ENCODE peak calls at places on chromosomes 7 and 10, in seven cellular contexts. M is neural progenitor cell, T is fibroblast of lung, Z is esophagus squamous epithelium, F is AG04450, X is AG10803, C is bronchial epithelial cell. Y is an unnamed sample.
A peak's percentile ranks its signal among the peaks of the same experiment; 100 is the strongest.

GRCh38 chr10:124296121-124296812 is 122.5 kb downstream of the OAT start:
- DNase-seq in M (no peak), T (peak; percentile 49), Z (no peak), F (no peak), X (peak; percentile 69), C (no peak), Y (no peak)

GRCh38 chr10:63671317-63671937 is 150.2 kb downstream of the REEP3 start:
- DNase-seq in M (no peak), T (peak; percentile 88), Z (no peak), F (peak; percentile 55), X (peak; percentile 90), C (no peak), Y (no peak)

GRCh38 chr7:36967387-36967786 is 243.1 kb upstream of the AOAH start:
- DNase-seq in M (peak; percentile 87), T (peak; percentile 76), Z (no peak), F (peak; percentile 21), X (peak; percentile 66), C (peak; percentile 49), Y (no peak)

GRCh38 chr7:51472017-51472296 is 155.3 kb upstream of the COBL start:
- DNase-seq in M (peak; percentile 63), T (no peak), Z (no peak), F (no peak), X (no peak), C (no peak), Y (no peak)

GRCh38 chr7:72317335-72317734 is 94.8 kb downstream of the CALN1 start:
- DNase-seq in M (no peak), T (no peak), Z (no peak), F (no peak), X (no peak), C (no peak), Y (no peak)

GRCh38 chr10:124575107-124576035 is 113.7 kb downstream of the LHPP start:
- DNase-seq in M (no peak), T (no peak), Z (no peak), F (no peak), X (no peak), C (no peak), Y (no peak)

GRCh38 chr10:68327889-68328786 is 3.7 kb upstream of the HNRNPH3 start:
- DNase-seq in M (peak; percentile 70), T (peak; percentile 72), Z (no peak), F (no peak), X (peak; percentile 84), C (peak; percentile 57), Y (no peak)

GRCh38 chr10:99888623-99889022 is 106.2 kb downstream of the ABCC2 start:
- DNase-seq in M (no peak), T (peak; percentile 66), Z (no peak), F (no peak), X (peak; percentile 78), C (no peak), Y (no peak)

GRCh38 chr10:89374716-89375115 is 3.1 kb upstream of the IFIT1B start:
- DNase-seq in M (no peak), T (no peak), Z (no peak), F (no peak), X (no peak), C (no peak), Y (no peak)

GRCh38 chr10:49123981-49124920 is 8.9 kb upstream of the VSTM4 start:
- DNase-seq in M (no peak), T (no peak), Z (no peak), F (no peak), X (no peak), C (no peak), Y (no peak)

GRCh38 chr7:131302876-131303707 is 24.6 kb upstream of the MKLN1 start:
- DNase-seq in M (peak; percentile 25), T (peak; percentile 29), Z (no peak), F (no peak), X (peak; percentile 16), C (peak; percentile 55), Y (peak; percentile 57)

GRCh38 chr10:59891349-59891748 is 15.0 kb downstream of the CCDC6 start:
- DNase-seq in M (no peak), T (no peak), Z (no peak), F (no peak), X (no peak), C (no peak), Y (no peak)

GRCh38 chr10:123213192-123213591 is 59.0 kb downstream of the BUB3 start:
- DNase-seq in M (peak; percentile 49), T (no peak), Z (no peak), F (no peak), X (no peak), C (no peak), Y (no peak)

GRCh38 chr10:132335189-132336063 is 3.4 kb downstream of the LRRC27 start:
- DNase-seq in M (no peak), T (no peak), Z (no peak), F (no peak), X (no peak), C (no peak), Y (no peak)

GRCh38 chr7:23619141-23619540 is 22.0 kb downstream of the CCDC126 start:
- DNase-seq in M (no peak), T (no peak), Z (no peak), F (no peak), X (no peak), C (no peak), Y (no peak)

GRCh38 chr7:100545636-100546128 is 6.7 kb downstream of the AGFG2 start:
- DNase-seq in M (peak; percentile 27), T (peak; percentile 88), Z (no peak), F (peak; percentile 53), X (peak; percentile 74), C (peak; percentile 89), Y (peak; percentile 35)

GRCh38 chr7:131943616-131944015 is 387.2 kb upstream of the PODXL start:
- DNase-seq in M (no peak), T (no peak), Z (no peak), F (no peak), X (no peak), C (no peak), Y (no peak)

GRCh38 chr10:73110345-73110849 is at the start of gene NUDT13:
- DNase-seq in M (peak; percentile 66), T (peak; percentile 81), Z (no peak), F (no peak), X (peak; percentile 76), C (peak; percentile 77), Y (peak; percentile 78)

GRCh38 chr10:10007972-10008371 is 1009.7 kb upstream of the CELF2 start:
- DNase-seq in M (no peak), T (peak; percentile 1), Z (no peak), F (no peak), X (no peak), C (peak; percentile 12), Y (no peak)

GRCh38 chr10:10010397-10010796 is 1007.3 kb upstream of the CELF2 start:
- DNase-seq in M (no peak), T (no peak), Z (no peak), F (no peak), X (no peak), C (no peak), Y (no peak)
- H3K4me3 ChIP-seq in M (no peak overlapping the region), T (no peak overlapping the region), Z (no peak overlapping the region), F (no peak overlapping the region), X (no peak overlapping the region), C (no peak overlapping the region), Y (no peak overlapping the region)

GRCh38 chr7:1925349-1925748 is 255.3 kb downstream of the ELFN1 start:
- DNase-seq in M (no peak), T (peak; percentile 28), Z (no peak), F (no peak), X (no peak), C (no peak), Y (no peak)
- TF ChIP-seq CTCF in M (peak; percentile 19), T (peak; percentile 36), Z (no peak), F (peak; percentile 25), X (peak; percentile 9), C (no peak), Y (no peak)

GRCh38 chr10:32149257-32149955 is 93.2 kb upstream of the KIF5B start:
- DNase-seq in M (no peak), T (peak; percentile 96), Z (no peak), F (peak; percentile 45), X (peak; percentile 94), C (peak; percentile 95), Y (no peak)
- H3K4me3 ChIP-seq in M (no peak overlapping the region), T (no peak overlapping the region), Z (no peak overlapping the region), F (peak overlapping the region; percentile 1), X (no peak overlapping the region), C (no peak overlapping the region), Y (no peak overlapping the region)

GRCh38 chr7:127107601-127108007 is 145.1 kb downstream of the GRM8 start:
- DNase-seq in M (peak; percentile 90), T (peak; percentile 33), Z (no peak), F (peak; percentile 1), X (peak; percentile 19), C (peak; percentile 49), Y (peak; percentile 38)
- TF ChIP-seq CTCF in M (peak; percentile 52), T (peak; percentile 20), Z (peak; percentile 31), F (peak; percentile 21), X (peak; percentile 35), C (peak; percentile 29), Y (peak; percentile 22)

DNA sequence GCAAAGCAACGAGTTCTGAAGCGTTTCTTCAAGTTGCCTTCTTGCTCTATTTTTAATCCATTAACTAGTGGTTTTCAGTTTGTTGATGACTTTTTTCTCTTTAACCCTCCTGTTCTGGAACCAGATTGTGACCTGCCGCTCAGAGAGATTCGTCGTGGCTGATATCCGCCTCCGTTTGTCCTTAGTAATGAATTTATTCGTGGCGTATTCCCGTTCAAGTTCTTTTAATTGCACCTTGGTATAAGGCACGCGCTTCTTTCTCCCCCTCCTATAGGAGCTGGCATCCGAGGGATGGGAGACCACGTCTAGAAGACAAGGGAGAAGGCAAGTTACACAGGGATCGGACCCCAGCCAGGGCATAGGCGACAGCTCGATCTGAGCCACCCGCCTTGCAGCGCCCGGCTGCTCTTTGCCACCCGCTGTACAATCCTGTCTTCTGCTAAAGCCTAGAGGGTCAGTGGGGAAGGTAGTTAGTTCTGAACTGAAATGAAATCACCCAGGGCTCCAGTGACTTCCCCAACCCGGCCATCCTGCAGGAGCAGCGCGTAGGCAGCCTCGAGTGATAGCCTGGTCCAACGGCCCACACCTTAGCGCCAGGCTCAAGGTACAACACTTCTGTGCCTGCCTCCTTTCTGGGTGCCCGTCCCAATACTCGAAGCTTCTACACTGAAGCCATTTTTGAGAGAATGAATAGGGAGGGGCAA is 1.6 kb downstream of the HOXA13 start:
- DNase-seq in M (no peak), T (no peak), Z (no peak), F (no peak), X (no peak), C (no peak), Y (peak; percentile 19)
- H3K4me3 ChIP-seq in M (no peak overlapping the region), T (no peak overlapping the region), Z (no peak overlapping the region), F (no peak overlapping the region), X (peak overlapping the region; percentile 55), C (no peak overlapping the region), Y (peak overlapping the region; percentile 81)

DNA sequence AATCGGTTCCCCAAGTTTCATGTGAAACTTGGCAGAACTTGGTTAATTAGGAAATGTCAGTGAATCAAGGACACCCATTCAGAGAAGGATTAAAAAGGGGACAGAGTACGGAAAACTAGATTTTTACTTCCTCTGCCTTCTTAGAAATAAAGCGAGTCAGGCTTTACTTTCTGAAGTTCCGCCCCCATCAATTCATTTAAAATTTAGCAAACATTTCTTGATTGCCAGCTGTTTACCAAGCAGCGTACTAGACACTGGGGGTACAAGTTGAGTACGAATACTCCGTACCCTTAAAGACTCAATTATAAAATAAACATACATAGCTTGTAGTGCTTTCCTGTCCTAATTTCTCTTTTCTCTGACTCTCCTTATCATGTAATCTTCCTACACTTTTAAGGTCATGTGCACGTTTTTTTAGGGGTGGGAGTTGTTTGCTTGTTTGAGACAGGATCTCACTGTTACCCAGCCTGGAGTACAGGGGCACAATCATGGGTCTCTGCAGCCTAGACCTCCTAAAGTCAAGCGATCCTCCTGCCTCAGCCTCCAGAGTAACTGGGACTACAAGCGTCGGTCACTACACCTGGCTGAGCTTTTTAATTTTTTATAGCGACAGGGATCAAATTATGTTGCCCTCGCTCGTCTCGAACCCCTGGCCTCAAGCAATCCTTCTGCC is 704 bp upstream of the ABI1 start:
- DNase-seq in M (no peak), T (no peak), Z (no peak), F (no peak), X (no peak), C (no peak), Y (no peak)
- TF ChIP-seq CTCF in M (no peak), T (no peak), Z (peak; percentile 29), F (no peak), X (no peak), C (no peak), Y (peak; percentile 54)